ENCODE peak calls at places on chromosomes 13 and 19, in ten cellular contexts. K, U, C, Z, F, N, E, P, L and I are unnamed samples.

GRCh38 chr13:65508338-65508737 is 1721.8 kb downstream of the PCDH9 start:
- DNase-seq in K (no peak), U (no peak), C (no peak), Z (no peak), F (no peak), N (no peak), E (no peak), P (no peak), L (no peak), I (no peak)

GRCh38 chr19:49814010-49814409 is 918 bp upstream of the FUZ start:
- DNase-seq in K (no peak), U (no peak), C (no peak), Z (no peak), F (no peak), N (peak; percentile 36), E (no peak), P (no peak), L (no peak), I (no peak)

GRCh38 chr19:40576585-40577451 is at the start of gene SHKBP1:
- DNase-seq in K (peak; percentile 96), U (peak; percentile 99), C (peak; percentile 93), Z (peak; percentile 96), F (peak; percentile 97), N (peak; percentile 97), E (peak; percentile 95), P (peak; percentile 96), L (peak; percentile 94), I (peak; percentile 95)

GRCh38 chr19:51821921-51822716 is 27.2 kb downstream of the FPR3 start:
- DNase-seq in K (no peak), U (no peak), C (no peak), Z (no peak), F (no peak), N (peak; percentile 71), E (peak; percentile 33), P (no peak), L (no peak), I (peak; percentile 65)

GRCh38 chr19:40377876-40378385 is 12.1 kb downstream of the HIPK4 start:
- DNase-seq in K (no peak), U (peak; percentile 59), C (no peak), Z (no peak), F (no peak), N (no peak), E (no peak), P (no peak), L (no peak), I (no peak)

GRCh38 chr13:49218493-49219051 is 1.6 kb upstream of the MLNR start:
- DNase-seq in K (no peak), U (peak; percentile 65), C (no peak), Z (no peak), F (no peak), N (peak; percentile 27), E (no peak), P (no peak), L (peak; percentile 18), I (peak; percentile 17)

GRCh38 chr13:74966814-74967213 is 515.2 kb downstream of the TBC1D4 start:
- DNase-seq in K (peak; percentile 84), U (no peak), C (peak; percentile 23), Z (no peak), F (no peak), N (peak; percentile 78), E (no peak), P (peak; percentile 51), L (peak; percentile 6), I (peak; percentile 2)

GRCh38 chr19:3343619-3344502 is 22.5 kb upstream of the NFIC start:
- DNase-seq in K (peak; percentile 31), U (peak; percentile 94), C (peak; percentile 86), Z (peak; percentile 87), F (peak; percentile 88), N (peak; percentile 88), E (peak; percentile 95), P (peak; percentile 81), L (no peak), I (peak; percentile 93)

GRCh38 chr13:23578411-23579071 is 8.3 kb downstream of the TNFRSF19 start:
- DNase-seq in K (peak; percentile 4), U (peak; percentile 80), C (peak; percentile 32), Z (peak; percentile 81), F (peak; percentile 74), N (peak; percentile 72), E (peak; percentile 84), P (peak; percentile 85), L (peak; percentile 65), I (peak; percentile 69)

GRCh38 chr13:39596685-39597084 is 6.3 kb downstream of the LHFPL6 start:
- DNase-seq in K (no peak), U (no peak), C (no peak), Z (no peak), F (no peak), N (no peak), E (no peak), P (no peak), L (no peak), I (no peak)

GRCh38 chr13:58999851-59000250 is 1163.9 kb downstream of the DIAPH3 start:
- DNase-seq in K (peak; percentile 1), U (no peak), C (no peak), Z (no peak), F (no peak), N (no peak), E (no peak), P (no peak), L (no peak), I (no peak)

GRCh38 chr13:58994778-58995177 is 1169.0 kb downstream of the DIAPH3 start:
- DNase-seq in K (peak; percentile 5), U (no peak), C (no peak), Z (no peak), F (no peak), N (peak; percentile 9), E (no peak), P (no peak), L (no peak), I (no peak)

GRCh38 chr13:58991826-58992477 is 1171.8 kb downstream of the DIAPH3 start:
- DNase-seq in K (no peak), U (no peak), C (no peak), Z (no peak), F (no peak), N (no peak), E (no peak), P (no peak), L (no peak), I (no peak)

GRCh38 chr13:58992478-58993042 is 1171.2 kb downstream of the DIAPH3 start:
- DNase-seq in K (no peak), U (no peak), C (no peak), Z (no peak), F (no peak), N (no peak), E (no peak), P (no peak), L (no peak), I (no peak)

GRCh38 chr13:58994077-58994476 is 1169.7 kb downstream of the DIAPH3 start:
- DNase-seq in K (no peak), U (no peak), C (no peak), Z (no peak), F (no peak), N (no peak), E (no peak), P (no peak), L (no peak), I (no peak)
- H3K4me3 ChIP-seq in K (no peak overlapping the region), U (no peak overlapping the region), C (no peak overlapping the region), Z (no peak overlapping the region), F (no peak overlapping the region), N (no peak overlapping the region), E (no peak overlapping the region), P (no peak overlapping the region), L (no peak overlapping the region), I (no peak overlapping the region)

DNA sequence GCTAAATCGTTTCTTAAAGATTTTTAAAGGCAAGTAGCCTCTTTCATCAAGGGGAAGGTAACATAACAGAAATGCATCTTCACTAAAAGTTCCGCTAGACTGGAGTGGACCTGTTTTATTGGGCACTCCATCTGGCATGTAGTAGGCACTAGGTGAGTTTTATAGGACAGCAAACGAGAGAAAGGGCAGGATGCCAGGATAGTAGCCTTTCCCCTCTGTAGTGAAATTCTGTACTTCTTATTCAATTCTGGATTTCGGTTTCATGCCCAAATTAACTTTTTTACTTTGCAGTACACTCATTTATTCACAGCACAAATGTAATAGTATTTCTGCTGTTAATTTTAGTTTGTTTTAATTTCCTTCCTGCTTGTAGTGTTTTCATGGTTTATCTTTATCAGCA is 45.2 kb downstream of the GPR180 start:
- DNase-seq in K (no peak), U (no peak), C (no peak), Z (no peak), F (no peak), N (no peak), E (no peak), P (no peak), L (no peak), I (no peak)
- H3K4me3 ChIP-seq in K (no peak overlapping the region), U (no peak overlapping the region), C (no peak overlapping the region), Z (no peak overlapping the region), F (no peak overlapping the region), N (no peak overlapping the region), E (no peak overlapping the region), P (no peak overlapping the region), L (no peak overlapping the region), I (no peak overlapping the region)

GRCh38 chr13:44312898-44313551 is 60.6 kb upstream of the SERP2 start:
- DNase-seq in K (peak; percentile 87), U (no peak), C (no peak), Z (no peak), F (no peak), N (peak; percentile 94), E (no peak), P (no peak), L (no peak), I (peak; percentile 73)

GRCh38 chr13:44313674-44314073 is 60.0 kb upstream of the SERP2 start:
- DNase-seq in K (peak; percentile 76), U (no peak), C (no peak), Z (no peak), F (no peak), N (peak; percentile 90), E (no peak), P (no peak), L (no peak), I (peak; percentile 64)

GRCh38 chr13:44320611-44321010 is 53.0 kb upstream of the SERP2 start:
- DNase-seq in K (no peak), U (no peak), C (no peak), Z (no peak), F (no peak), N (no peak), E (no peak), P (no peak), L (no peak), I (no peak)

GRCh38 chr13:44321961-44322360 is 51.7 kb upstream of the SERP2 start:
- DNase-seq in K (no peak), U (no peak), C (no peak), Z (no peak), F (no peak), N (no peak), E (no peak), P (no peak), L (no peak), I (no peak)

GRCh38 chr13:44317752-44318550 is 55.7 kb upstream of the SERP2 start:
- DNase-seq in K (no peak), U (no peak), C (no peak), Z (no peak), F (no peak), N (peak; percentile 44), E (no peak), P (no peak), L (no peak), I (no peak)
- H3K4me3 ChIP-seq in K (no peak overlapping the region), U (no peak overlapping the region), C (no peak overlapping the region), Z (peak overlapping the region; percentile 17), F (no peak overlapping the region), N (no peak overlapping the region), E (no peak overlapping the region), P (no peak overlapping the region), L (no peak overlapping the region), I (no peak overlapping the region)

DNA sequence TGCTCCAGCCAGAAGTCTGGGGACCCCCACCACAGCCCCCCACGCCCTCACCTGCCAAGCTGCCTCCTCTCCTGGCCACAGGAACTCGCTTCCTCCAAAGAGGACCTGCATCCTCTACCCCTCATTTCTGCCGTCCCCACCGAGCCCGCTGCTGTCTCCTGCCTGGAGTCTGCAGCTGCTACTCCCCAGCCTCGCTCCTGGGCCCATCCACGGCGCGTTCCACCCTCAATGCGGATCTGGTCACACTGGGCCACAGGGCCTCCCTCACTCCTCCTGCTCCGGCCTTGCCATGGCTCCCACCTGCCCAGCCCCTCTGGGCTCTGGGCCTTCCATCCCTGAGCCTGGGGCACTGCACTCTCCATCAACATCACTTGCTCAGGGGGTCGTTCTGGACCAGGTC is 4.3 kb downstream of the BTBD2 start:
- DNase-seq in K (no peak), U (peak; percentile 54), C (no peak), Z (no peak), F (no peak), N (no peak), E (no peak), P (no peak), L (no peak), I (no peak)
- H3K4me3 ChIP-seq in K (no peak overlapping the region), U (no peak overlapping the region), C (no peak overlapping the region), Z (no peak overlapping the region), F (no peak overlapping the region), N (no peak overlapping the region), E (no peak overlapping the region), P (no peak overlapping the region), L (no peak overlapping the region), I (no peak overlapping the region)